ENCODE peak calls at places on chromosomes 7 and 10, in six cellular contexts. One of them, this sample, is unnamed.
A peak's percentile ranks its signal among the peaks of the same experiment; 100 is the strongest.

GRCh38 chr7:101817031-101817929 is at the start of gene CUX1:
- DNase-seq in fibroblast of lung: no peak
- DNase-seq in Panc1: no peak
- DNase-seq in SJSA1: peak; percentile 52
- DNase-seq in CD8-positive, alpha-beta T cell: peak; percentile 61
- DNase-seq in esophagus squamous epithelium: no peak
- DNase-seq in this sample: no peak

GRCh38 chr7:125934539-125934938 is 1004.9 kb upstream of the POT1 start:
- DNase-seq in fibroblast of lung: no peak
- DNase-seq in Panc1: no peak
- DNase-seq in SJSA1: no peak
- DNase-seq in CD8-positive, alpha-beta T cell: no peak
- DNase-seq in esophagus squamous epithelium: no peak
- DNase-seq in this sample: no peak

GRCh38 chr10:17673517-17674051 is 29.6 kb downstream of the STAM start:
- DNase-seq in fibroblast of lung: peak; percentile 85
- DNase-seq in Panc1: peak; percentile 77
- DNase-seq in SJSA1: peak; percentile 88
- DNase-seq in CD8-positive, alpha-beta T cell: no peak
- DNase-seq in esophagus squamous epithelium: no peak
- DNase-seq in this sample: peak; percentile 78

GRCh38 chr10:7518693-7519092 is 107.9 kb upstream of the SFMBT2 start:
- DNase-seq in fibroblast of lung: no peak
- DNase-seq in Panc1: no peak
- DNase-seq in SJSA1: no peak
- DNase-seq in CD8-positive, alpha-beta T cell: no peak
- DNase-seq in esophagus squamous epithelium: no peak
- DNase-seq in this sample: no peak

GRCh38 chr10:114087655-114088054 is 44.0 kb downstream of the ADRB1 start:
- DNase-seq in fibroblast of lung: no peak
- DNase-seq in Panc1: no peak
- DNase-seq in SJSA1: no peak
- DNase-seq in CD8-positive, alpha-beta T cell: no peak
- DNase-seq in esophagus squamous epithelium: no peak
- DNase-seq in this sample: no peak

GRCh38 chr7:131657881-131658280 is 101.5 kb upstream of the PODXL start:
- DNase-seq in fibroblast of lung: no peak
- DNase-seq in Panc1: no peak
- DNase-seq in SJSA1: no peak
- DNase-seq in CD8-positive, alpha-beta T cell: no peak
- DNase-seq in esophagus squamous epithelium: no peak
- DNase-seq in this sample: no peak

GRCh38 chr10:24706479-24707118 is 17.1 kb downstream of the ARHGAP21 start:
- DNase-seq in fibroblast of lung: peak; percentile 98
- DNase-seq in Panc1: no peak
- DNase-seq in SJSA1: peak; percentile 28
- DNase-seq in CD8-positive, alpha-beta T cell: no peak
- DNase-seq in esophagus squamous epithelium: no peak
- DNase-seq in this sample: peak; percentile 83

GRCh38 chr7:117941138-117941810 is 68.0 kb upstream of the CTTNBP2 start:
- DNase-seq in fibroblast of lung: peak; percentile 62
- DNase-seq in Panc1: no peak
- DNase-seq in SJSA1: no peak
- DNase-seq in CD8-positive, alpha-beta T cell: no peak
- DNase-seq in esophagus squamous epithelium: no peak
- DNase-seq in this sample: no peak

GRCh38 chr10:30671011-30671616 is 41.6 kb upstream of the LYZL2 start:
- DNase-seq in fibroblast of lung: peak; percentile 85
- DNase-seq in Panc1: peak; percentile 73
- DNase-seq in SJSA1: peak; percentile 59
- DNase-seq in CD8-positive, alpha-beta T cell: no peak
- DNase-seq in esophagus squamous epithelium: no peak
- DNase-seq in this sample: peak; percentile 75

GRCh38 chr7:27154369-27154768 is 2.0 kb upstream of the HOXA3 start:
- DNase-seq in fibroblast of lung: no peak
- DNase-seq in Panc1: no peak
- DNase-seq in SJSA1: no peak
- DNase-seq in CD8-positive, alpha-beta T cell: peak; percentile 46
- DNase-seq in esophagus squamous epithelium: no peak
- DNase-seq in this sample: no peak

GRCh38 chr10:108358912-108359311 is 1194.4 kb upstream of the SORCS1 start:
- DNase-seq in fibroblast of lung: peak; percentile 76
- DNase-seq in Panc1: peak; percentile 27
- DNase-seq in SJSA1: no peak
- DNase-seq in CD8-positive, alpha-beta T cell: no peak
- DNase-seq in esophagus squamous epithelium: no peak
- DNase-seq in this sample: peak; percentile 27

GRCh38 chr7:2661602-2662272 is 26.3 kb upstream of the AMZ1 start:
- DNase-seq in fibroblast of lung: no peak
- DNase-seq in Panc1: no peak
- DNase-seq in SJSA1: no peak
- DNase-seq in CD8-positive, alpha-beta T cell: no peak
- DNase-seq in esophagus squamous epithelium: no peak
- DNase-seq in this sample: no peak

GRCh38 chr10:122768033-122768745 is 68.5 kb upstream of the C10orf120 start:
- DNase-seq in fibroblast of lung: no peak
- DNase-seq in Panc1: no peak
- DNase-seq in SJSA1: no peak
- DNase-seq in CD8-positive, alpha-beta T cell: no peak
- DNase-seq in esophagus squamous epithelium: no peak
- DNase-seq in this sample: no peak

GRCh38 chr10:42989481-42989921 is 87.4 kb upstream of the RET start:
- DNase-seq in fibroblast of lung: no peak
- DNase-seq in Panc1: no peak
- DNase-seq in SJSA1: no peak
- DNase-seq in CD8-positive, alpha-beta T cell: peak; percentile 45
- DNase-seq in esophagus squamous epithelium: no peak
- DNase-seq in this sample: no peak

GRCh38 chr10:119006451-119007210 is 22.9 kb upstream of the NANOS1 start:
- DNase-seq in fibroblast of lung: peak; percentile 99
- DNase-seq in Panc1: peak; percentile 95
- DNase-seq in SJSA1: peak; percentile 55
- DNase-seq in CD8-positive, alpha-beta T cell: no peak
- DNase-seq in esophagus squamous epithelium: no peak
- DNase-seq in this sample: peak; percentile 97

GRCh38 chr10:16765532-16766365 is 51.5 kb downstream of the RSU1 start:
- DNase-seq in fibroblast of lung: no peak
- DNase-seq in Panc1: no peak
- DNase-seq in SJSA1: no peak
- DNase-seq in CD8-positive, alpha-beta T cell: no peak
- DNase-seq in esophagus squamous epithelium: no peak
- DNase-seq in this sample: no peak

GRCh38 chr7:23380961-23381360 is 81.8 kb downstream of the MALSU1 start:
- DNase-seq in fibroblast of lung: no peak
- DNase-seq in Panc1: no peak
- DNase-seq in SJSA1: no peak
- DNase-seq in CD8-positive, alpha-beta T cell: no peak
- DNase-seq in esophagus squamous epithelium: no peak
- DNase-seq in this sample: no peak

GRCh38 chr7:1312098-1313070 is 79.7 kb downstream of the UNCX start:
- DNase-seq in fibroblast of lung: no peak
- DNase-seq in Panc1: no peak
- DNase-seq in SJSA1: no peak
- DNase-seq in CD8-positive, alpha-beta T cell: no peak
- DNase-seq in esophagus squamous epithelium: no peak
- DNase-seq in this sample: no peak

GRCh38 chr7:155380221-155380861 is 77.6 kb upstream of the EN2 start:
- DNase-seq in fibroblast of lung: peak; percentile 60
- DNase-seq in Panc1: peak; percentile 51
- DNase-seq in SJSA1: peak; percentile 22
- DNase-seq in CD8-positive, alpha-beta T cell: peak; percentile 68
- DNase-seq in esophagus squamous epithelium: no peak
- DNase-seq in this sample: peak; percentile 18

GRCh38 chr7:116315293-116315692 is 105.0 kb downstream of the TES start:
- DNase-seq in fibroblast of lung: peak; percentile 43
- DNase-seq in Panc1: no peak
- DNase-seq in SJSA1: peak; percentile 46
- DNase-seq in CD8-positive, alpha-beta T cell: no peak
- DNase-seq in esophagus squamous epithelium: no peak
- DNase-seq in this sample: no peak

GRCh38 chr10:116044722-116045374 is 228.2 kb downstream of the GFRA1 start:
- DNase-seq in fibroblast of lung: peak; percentile 8
- DNase-seq in Panc1: no peak
- DNase-seq in SJSA1: peak; percentile 53
- DNase-seq in CD8-positive, alpha-beta T cell: no peak
- DNase-seq in esophagus squamous epithelium: no peak
- DNase-seq in this sample: no peak

GRCh38 chr10:101238732-101239105 is 9.5 kb upstream of the LBX1 start:
- DNase-seq in fibroblast of lung: no peak
- DNase-seq in Panc1: no peak
- DNase-seq in SJSA1: no peak
- DNase-seq in CD8-positive, alpha-beta T cell: no peak
- DNase-seq in esophagus squamous epithelium: no peak
- DNase-seq in this sample: no peak

GRCh38 chr10:121080324-121080807 is 229.2 kb downstream of the WDR11 start:
- DNase-seq in fibroblast of lung: no peak
- DNase-seq in Panc1: no peak
- DNase-seq in SJSA1: no peak
- DNase-seq in CD8-positive, alpha-beta T cell: no peak
- DNase-seq in esophagus squamous epithelium: no peak
- DNase-seq in this sample: no peak

DNA sequence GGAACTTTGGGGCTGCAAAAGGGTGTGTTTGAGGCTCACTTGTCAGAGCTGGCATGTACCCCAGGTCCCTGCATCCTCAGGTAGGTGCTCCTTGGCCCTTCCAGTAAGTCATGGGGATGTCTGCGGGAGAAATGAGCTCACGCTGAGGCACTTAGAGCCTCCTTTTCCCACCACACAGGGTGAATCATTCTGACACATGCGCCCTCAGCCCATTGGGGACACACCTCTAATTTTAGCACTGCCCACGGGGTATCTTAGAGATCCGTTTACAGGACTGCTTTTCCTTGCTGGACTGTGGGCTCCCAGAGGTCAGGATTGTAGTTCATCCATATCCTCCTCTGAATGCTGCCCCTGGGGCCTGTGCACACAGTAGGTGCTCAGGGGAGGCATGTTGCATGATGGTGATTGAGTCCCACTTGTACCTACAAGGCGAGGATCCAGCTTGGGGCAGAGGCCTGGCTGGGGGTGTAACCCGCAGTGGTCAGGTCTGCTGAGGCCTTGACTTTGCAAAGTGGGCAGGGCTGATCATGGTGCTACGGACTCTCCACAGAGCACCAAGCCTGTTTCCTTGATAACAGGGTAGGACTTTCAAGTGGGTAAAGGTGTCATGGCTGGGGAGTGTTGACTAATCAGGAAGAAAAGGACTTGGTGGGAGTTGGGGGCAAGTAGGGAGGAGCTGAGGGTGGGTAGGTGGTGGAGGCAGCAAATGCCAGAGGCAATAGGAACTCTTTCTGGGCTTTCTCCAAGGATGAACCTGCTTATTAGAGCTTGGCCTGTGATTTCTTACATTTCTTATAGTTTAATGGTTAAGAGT is 5.8 kb downstream of the TSPAN15 start:
- DNase-seq in fibroblast of lung: no peak
- DNase-seq in Panc1: no peak
- DNase-seq in SJSA1: no peak
- DNase-seq in CD8-positive, alpha-beta T cell: no peak
- DNase-seq in esophagus squamous epithelium: no peak
- DNase-seq in this sample: no peak
- H3K27ac ChIP-seq in fibroblast of lung: no peak overlapping the region
- H3K27ac ChIP-seq in Panc1: peak overlapping the region; percentile 48
- H3K27ac ChIP-seq in SJSA1: no peak overlapping the region
- H3K27ac ChIP-seq in CD8-positive, alpha-beta T cell: no peak overlapping the region
- H3K27ac ChIP-seq in esophagus squamous epithelium: peak overlapping the region; percentile 57
- H3K27ac ChIP-seq in this sample: no peak overlapping the region

GRCh38 chr7:6242561-6242960 is 29.9 kb downstream of the CYTH3 start:
- DNase-seq in fibroblast of lung: no peak
- DNase-seq in Panc1: no peak
- DNase-seq in SJSA1: no peak
- DNase-seq in CD8-positive, alpha-beta T cell: no peak
- DNase-seq in esophagus squamous epithelium: no peak
- DNase-seq in this sample: no peak
- H3K4me3 ChIP-seq in fibroblast of lung: no peak overlapping the region
- H3K4me3 ChIP-seq in Panc1: no peak overlapping the region
- H3K4me3 ChIP-seq in SJSA1: no peak overlapping the region
- H3K4me3 ChIP-seq in CD8-positive, alpha-beta T cell: no peak overlapping the region
- H3K4me3 ChIP-seq in esophagus squamous epithelium: no peak overlapping the region
- H3K4me3 ChIP-seq in this sample: no peak overlapping the region

GRCh38 chr10:131173484-131174210 is 137.9 kb downstream of the TCERG1L start:
- DNase-seq in fibroblast of lung: no peak
- DNase-seq in Panc1: no peak
- DNase-seq in SJSA1: no peak
- DNase-seq in CD8-positive, alpha-beta T cell: peak; percentile 35
- DNase-seq in esophagus squamous epithelium: no peak
- DNase-seq in this sample: no peak

GRCh38 chr10:131174211-131174565 is 137.3 kb downstream of the TCERG1L start:
- DNase-seq in fibroblast of lung: no peak
- DNase-seq in Panc1: no peak
- DNase-seq in SJSA1: no peak
- DNase-seq in CD8-positive, alpha-beta T cell: peak; percentile 43
- DNase-seq in esophagus squamous epithelium: no peak
- DNase-seq in this sample: no peak

GRCh38 chr10:131175891-131176290 is 135.6 kb downstream of the TCERG1L start:
- DNase-seq in fibroblast of lung: no peak
- DNase-seq in Panc1: no peak
- DNase-seq in SJSA1: no peak
- DNase-seq in CD8-positive, alpha-beta T cell: no peak
- DNase-seq in esophagus squamous epithelium: no peak
- DNase-seq in this sample: no peak

GRCh38 chr10:131176907-131177306 is 134.6 kb downstream of the TCERG1L start:
- DNase-seq in fibroblast of lung: no peak
- DNase-seq in Panc1: no peak
- DNase-seq in SJSA1: no peak
- DNase-seq in CD8-positive, alpha-beta T cell: no peak
- DNase-seq in esophagus squamous epithelium: no peak
- DNase-seq in this sample: no peak

GRCh38 chr10:131174651-131175540 is 136.6 kb downstream of the TCERG1L start:
- DNase-seq in fibroblast of lung: no peak
- DNase-seq in Panc1: no peak
- DNase-seq in SJSA1: no peak
- DNase-seq in CD8-positive, alpha-beta T cell: peak; percentile 38
- DNase-seq in esophagus squamous epithelium: no peak
- DNase-seq in this sample: no peak
- H3K9me3 ChIP-seq in fibroblast of lung: peaks cover 6% of the 10 kb centered on the region
- H3K9me3 ChIP-seq in Panc1: no peaks in the 10 kb centered on the region
- H3K9me3 ChIP-seq in SJSA1: peaks cover 22% of the 10 kb centered on the region
- H3K9me3 ChIP-seq in CD8-positive, alpha-beta T cell: no peaks in the 10 kb centered on the region
- H3K9me3 ChIP-seq in esophagus squamous epithelium: no peaks in the 10 kb centered on the region
- H3K9me3 ChIP-seq in this sample: peaks cover 84% of the 10 kb centered on the region

GRCh38 chr7:135743907-135744789 is 4.5 kb downstream of the FAM180A start:
- DNase-seq in fibroblast of lung: peak; percentile 75
- DNase-seq in Panc1: no peak
- DNase-seq in SJSA1: no peak
- DNase-seq in CD8-positive, alpha-beta T cell: no peak
- DNase-seq in esophagus squamous epithelium: no peak
- DNase-seq in this sample: no peak

GRCh38 chr7:135742371-135742770 is 6.2 kb downstream of the FAM180A start:
- DNase-seq in fibroblast of lung: peak; percentile 19
- DNase-seq in Panc1: no peak
- DNase-seq in SJSA1: no peak
- DNase-seq in CD8-positive, alpha-beta T cell: no peak
- DNase-seq in esophagus squamous epithelium: no peak
- DNase-seq in this sample: no peak

GRCh38 chr7:135747366-135747765 is 1.2 kb downstream of the FAM180A start:
- DNase-seq in fibroblast of lung: no peak
- DNase-seq in Panc1: no peak
- DNase-seq in SJSA1: no peak
- DNase-seq in CD8-positive, alpha-beta T cell: no peak
- DNase-seq in esophagus squamous epithelium: no peak
- DNase-seq in this sample: no peak

GRCh38 chr7:135745702-135746312 is 2.8 kb downstream of the FAM180A start:
- DNase-seq in fibroblast of lung: peak; percentile 97
- DNase-seq in Panc1: peak; percentile 25
- DNase-seq in SJSA1: peak; percentile 66
- DNase-seq in CD8-positive, alpha-beta T cell: no peak
- DNase-seq in esophagus squamous epithelium: peak; percentile 6
- DNase-seq in this sample: peak; percentile 86

GRCh38 chr7:135744938-135745701 is 3.5 kb downstream of the FAM180A start:
- DNase-seq in fibroblast of lung: peak; percentile 74
- DNase-seq in Panc1: no peak
- DNase-seq in SJSA1: peak; percentile 35
- DNase-seq in CD8-positive, alpha-beta T cell: no peak
- DNase-seq in esophagus squamous epithelium: no peak
- DNase-seq in this sample: peak; percentile 29
- H3K27ac ChIP-seq in fibroblast of lung: peak overlapping the region; percentile 93
- H3K27ac ChIP-seq in Panc1: no peak overlapping the region
- H3K27ac ChIP-seq in SJSA1: peak overlapping the region; percentile 88
- H3K27ac ChIP-seq in CD8-positive, alpha-beta T cell: no peak overlapping the region
- H3K27ac ChIP-seq in esophagus squamous epithelium: peak overlapping the region; percentile 75
- H3K27ac ChIP-seq in this sample: peak overlapping the region; percentile 90

This sample was measured in AG04450.